ENCODE peak calls at places on chromosome 10, in four cellular contexts. B, K, N and F are unnamed samples.

GRCh38 chr10:24393206-24393605 is 184.3 kb downstream of the KIAA1217 start:
- DNase-seq in B (no peak), K (no peak), N (no peak), F (no peak)

GRCh38 chr10:127198721-127199120 is 2.3 kb upstream of the INSYN2A start:
- DNase-seq in B (no peak), K (no peak), N (no peak), F (no peak)

GRCh38 chr10:48464871-48465736 is 139.8 kb downstream of the ARHGAP22 start:
- DNase-seq in B (no peak), K (no peak), N (no peak), F (no peak)

GRCh38 chr10:14240253-14241189 is 90.2 kb downstream of the FRMD4A start:
- DNase-seq in B (no peak), K (no peak), N (no peak), F (no peak)

GRCh38 chr10:79239930-79240713 is 107.1 kb upstream of the PPIF start:
- DNase-seq in B (no peak), K (no peak), N (no peak), F (no peak)

GRCh38 chr10:14389981-14390590 is 59.4 kb upstream of the FRMD4A start:
- DNase-seq in B (no peak), K (no peak), N (no peak), F (peak; percentile 24)

GRCh38 chr10:93813507-93814465 is 56.0 kb downstream of the LGI1 start:
- DNase-seq in B (no peak), K (peak; percentile 73), N (no peak), F (no peak)

GRCh38 chr10:13648425-13648824 is 61.7 kb downstream of the PRPF18 start:
- DNase-seq in B (no peak), K (no peak), N (no peak), F (no peak)

GRCh38 chr10:121374121-121374520 is 224.1 kb downstream of the FGFR2 start:
- DNase-seq in B (no peak), K (no peak), N (no peak), F (no peak)

GRCh38 chr10:102117391-102118159 is 2.6 kb downstream of the LDB1 start:
- DNase-seq in B (no peak), K (peak; percentile 81), N (peak; percentile 95), F (no peak)

GRCh38 chr10:74419491-74420466 is 268.8 kb downstream of the ADK start:
- DNase-seq in B (no peak), K (peak; percentile 16), N (no peak), F (no peak)

GRCh38 chr10:133257489-133258065 is 19.1 kb downstream of the ADAM8 start:
- DNase-seq in B (peak; percentile 52), K (peak; percentile 84), N (peak; percentile 81), F (no peak)

GRCh38 chr10:103145860-103146466 is 47.1 kb downstream of the NT5C2 start:
- DNase-seq in B (no peak), K (peak; percentile 56), N (peak; percentile 88), F (no peak)

DNA sequence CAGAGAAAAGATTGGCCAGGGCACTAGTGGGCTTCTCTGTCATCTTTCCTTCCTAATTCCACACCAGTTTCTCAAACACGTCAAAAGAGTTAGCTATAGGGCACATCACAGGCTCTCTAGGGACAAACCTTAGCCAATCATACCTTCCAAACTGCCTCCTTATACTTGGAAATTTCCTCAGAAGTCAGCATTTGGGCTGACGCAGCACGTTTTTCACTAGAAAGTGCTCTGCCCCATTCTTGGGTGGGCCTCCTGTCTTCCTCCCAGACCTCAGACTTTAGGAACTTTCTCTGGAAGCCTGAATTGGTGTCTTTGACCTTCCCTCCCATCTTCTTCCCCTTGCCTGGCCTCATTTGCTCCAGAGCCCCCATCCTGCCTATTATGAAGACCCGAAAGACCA is 11.1 kb downstream of the SFXN3 start:
- DNase-seq in B (no peak), K (no peak), N (no peak), F (no peak)
- TF ChIP-seq POLR2AphosphoS5 in B (no peak), K (no peak), N (no peak), F (no peak)

GRCh38 chr10:43854042-43854441 is 205.4 kb upstream of the ZNF32 start:
- DNase-seq in B (no peak), K (no peak), N (no peak), F (no peak)
- TF ChIP-seq POLR2AphosphoS5 in B (no peak), K (no peak), N (no peak), F (no peak)

GRCh38 chr10:95770084-95770720 is 14.2 kb downstream of the ENTPD1 start:
- DNase-seq in B (no peak), K (no peak), N (no peak), F (no peak)

DNA sequence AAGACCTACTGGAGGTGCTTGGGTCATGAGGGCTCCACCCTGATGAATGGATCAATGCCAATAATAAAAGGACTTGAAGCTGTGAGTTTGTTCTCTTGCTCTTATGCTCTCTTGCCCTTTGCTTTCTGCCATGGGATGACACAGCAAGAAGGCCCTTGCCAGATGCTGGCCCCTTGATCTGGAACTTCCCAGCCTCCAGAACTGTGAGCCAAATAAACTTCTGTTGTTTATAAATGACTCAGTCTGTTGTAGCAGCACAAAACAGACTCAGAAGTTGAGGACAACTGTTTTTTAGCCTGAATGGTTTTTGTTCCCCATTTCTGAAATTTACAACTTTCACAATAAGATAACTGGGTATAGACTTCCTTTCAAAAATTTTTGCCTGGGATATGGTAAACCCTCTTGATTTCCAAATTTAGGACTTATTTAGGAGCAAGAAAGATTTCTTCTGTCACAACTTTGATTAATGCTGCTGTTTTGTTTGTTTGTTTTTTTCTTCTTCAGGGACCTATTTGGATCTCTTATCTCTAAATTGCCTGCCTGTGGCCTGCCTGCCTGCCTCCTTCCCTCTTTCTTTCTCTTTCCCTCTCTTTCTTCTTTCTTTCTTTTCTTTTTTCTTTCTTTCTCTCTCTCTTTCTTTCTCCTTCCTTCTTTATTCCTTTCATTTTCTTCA is 12.1 kb downstream of the ENTPD1 start:
- DNase-seq in B (no peak), K (no peak), N (no peak), F (no peak)
- TF ChIP-seq POLR2AphosphoS5 in B (peak; percentile 39), K (no peak), N (no peak), F (peak; percentile 60)

GRCh38 chr10:124608093-124608721 is 136.0 kb downstream of the FAM53B start:
- DNase-seq in B (no peak), K (no peak), N (no peak), F (no peak)
- TF ChIP-seq POLR2AphosphoS5 in B (no peak), K (no peak), N (no peak), F (no peak)

DNA sequence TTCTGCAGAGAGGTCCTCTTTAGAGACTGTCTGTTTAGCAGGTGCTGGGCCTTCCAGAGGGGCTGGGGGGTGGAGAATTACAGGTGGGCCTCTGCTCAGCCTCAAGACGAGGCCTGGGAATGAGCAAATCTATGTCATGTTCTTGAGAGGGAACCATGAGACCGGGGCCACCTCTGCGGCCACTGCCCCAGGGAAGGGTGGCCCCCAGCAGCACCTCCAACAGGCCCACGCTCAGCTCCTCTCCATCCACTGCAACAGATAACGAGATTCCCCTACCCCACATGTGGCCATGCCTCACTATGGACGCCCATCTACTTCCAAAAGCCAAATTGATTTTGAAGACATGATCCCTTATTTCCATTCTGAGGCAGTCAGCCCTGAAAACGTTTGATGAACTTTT is 176.9 kb downstream of the TCERG1L start:
- DNase-seq in B (no peak), K (no peak), N (no peak), F (no peak)
- TF ChIP-seq POLR2AphosphoS5 in B (no peak), K (no peak), N (no peak), F (no peak)

GRCh38 chr10:92689663-92690210 is at the start of gene HHEX:
- DNase-seq in B (peak; percentile 55), K (peak; percentile 63), N (peak; percentile 77), F (peak; percentile 57)
- TF ChIP-seq POLR2AphosphoS5 in B (no peak), K (no peak), N (peak; percentile 23), F (no peak)

GRCh38 chr10:98098247-98098646 is 36.2 kb upstream of the R3HCC1L start:
- DNase-seq in B (no peak), K (no peak), N (no peak), F (no peak)
- TF ChIP-seq POLR2AphosphoS5 in B (no peak), K (no peak), N (no peak), F (no peak)

DNA sequence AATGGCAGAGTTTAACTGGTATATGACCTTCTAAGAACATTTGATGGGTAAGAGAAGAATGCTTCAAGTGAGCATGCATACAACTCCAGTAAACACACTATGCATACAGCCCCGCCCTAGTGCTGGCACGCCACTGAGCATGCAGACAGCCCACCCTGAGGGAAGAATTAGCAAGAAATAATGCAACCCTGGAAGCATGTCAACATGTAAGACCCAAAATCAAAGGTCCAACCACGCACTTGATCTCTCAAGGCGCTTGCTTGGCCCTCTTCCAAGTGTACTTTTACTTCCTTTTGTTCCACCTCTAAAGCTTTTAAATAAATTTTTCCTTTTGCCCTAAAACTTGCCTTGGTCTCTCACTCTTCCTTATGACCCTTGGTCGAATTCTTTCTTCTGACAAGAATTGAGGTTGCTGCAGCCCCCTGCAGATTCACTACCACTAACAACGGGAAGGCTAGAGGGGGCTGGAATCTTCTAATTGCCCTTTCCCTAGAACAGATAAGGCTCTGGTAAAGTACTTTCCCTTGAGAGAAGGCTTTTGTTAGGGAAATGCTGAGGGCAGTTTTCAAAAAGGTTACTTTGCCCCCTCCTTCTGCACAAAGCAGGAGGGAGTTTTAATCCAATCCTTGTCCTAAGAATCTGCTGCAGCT is 3.4 kb downstream of the FAM24B start:
- DNase-seq in B (no peak), K (no peak), N (no peak), F (no peak)
- TF ChIP-seq POLR2AphosphoS5 in B (no peak), K (no peak), N (no peak), F (no peak)